ENCODE peak calls at places on chromosomes 3 and 15, in four cellular contexts. C, E, A and V are unnamed samples.

GRCh38 chr3:179410317-179410716 is 41.0 kb downstream of the GNB4 start:
- DNase-seq in C (no peak), E (no peak), A (no peak), V (peak)

GRCh38 chr15:51229907-51230328 is 108.5 kb downstream of the CYP19A1 start:
- DNase-seq in C (peak), E (no peak), A (peak), V (peak)

GRCh38 chr15:43776718-43777292 is at the start of gene ELL3:
- DNase-seq in C (peak), E (peak), A (peak), V (peak)

GRCh38 chr3:14439501-14440167 is 37.2 kb downstream of the SLC6A6 start:
- DNase-seq in C (no peak), E (peak), A (no peak), V (peak)

GRCh38 chr15:40787344-40787841 is 17.6 kb downstream of the C15orf62 start:
- DNase-seq in C (no peak), E (no peak), A (no peak), V (peak)

GRCh38 chr3:187403768-187404270 is 35.6 kb downstream of the RTP4 start:
- DNase-seq in C (peak), E (no peak), A (peak), V (peak)

GRCh38 chr3:53100818-53101466 is 29.3 kb downstream of the RFT1 start:
- DNase-seq in C (no peak), E (peak), A (no peak), V (no peak)

GRCh38 chr15:40282144-40282869 is 557 bp downstream of the ANKRD63 start:
- DNase-seq in C (peak), E (peak), A (peak), V (no peak)

GRCh38 chr3:149167898-149168297 is 38.5 kb downstream of the HPS3 start:
- DNase-seq in C (no peak), E (no peak), A (no peak), V (no peak)

GRCh38 chr15:67232591-67232990 is 21.9 kb downstream of the AAGAB start:
- DNase-seq in C (no peak), E (no peak), A (no peak), V (no peak)

GRCh38 chr15:65790692-65791334 is 1.3 kb downstream of the DENND4A start:
- DNase-seq in C (peak), E (no peak), A (no peak), V (peak)

GRCh38 chr3:48563382-48563918 is at the start of gene UCN2:
- DNase-seq in C (no peak), E (no peak), A (no peak), V (peak)

GRCh38 chr15:33968224-33968623 is at the start of gene CHRM5:
- DNase-seq in C (no peak), E (no peak), A (no peak), V (no peak)

GRCh38 chr3:106157411-106157810 is 288.6 kb upstream of the CBLB start:
- DNase-seq in C (no peak), E (no peak), A (no peak), V (no peak)

GRCh38 chr15:37907136-37907535 is 27.3 kb upstream of the TMCO5A start:
- DNase-seq in C (no peak), E (no peak), A (no peak), V (peak)

GRCh38 chr15:52670087-52670486 is 9.1 kb downstream of the ATOSA start:
- DNase-seq in C (no peak), E (no peak), A (no peak), V (no peak)

GRCh38 chr3:2362122-2362521 is 263.5 kb downstream of the CNTN4 start:
- DNase-seq in C (no peak), E (no peak), A (no peak), V (no peak)

GRCh38 chr15:58357529-58358476 is 74.0 kb upstream of the LIPC start:
- DNase-seq in C (no peak), E (peak), A (no peak), V (peak)

GRCh38 chr3:150314248-150315027 is 93.7 kb upstream of the TSC22D2 start:
- DNase-seq in C (no peak), E (no peak), A (no peak), V (no peak)

GRCh38 chr3:10552631-10552943 is 47.2 kb upstream of the ATP2B2 start:
- DNase-seq in C (no peak), E (no peak), A (no peak), V (no peak)

GRCh38 chr3:38004415-38005075 is 14.0 kb downstream of the VILL start:
- DNase-seq in C (peak), E (no peak), A (peak), V (peak)

GRCh38 chr3:45915518-45916231 is 27.6 kb upstream of the CXCR6 start:
- DNase-seq in C (peak), E (peak), A (no peak), V (peak)

GRCh38 chr15:51647128-51647562 is 24.6 kb upstream of the DMXL2 start:
- DNase-seq in C (no peak), E (peak), A (no peak), V (peak)

GRCh38 chr3:100947119-100947518 is 46.1 kb downstream of the ABI3BP start:
- DNase-seq in C (no peak), E (no peak), A (no peak), V (no peak)

GRCh38 chr15:40493089-40493840 is 22.5 kb downstream of the CHST14 start:
- DNase-seq in C (no peak), E (no peak), A (no peak), V (no peak)

GRCh38 chr3:134366928-134367352 is 7.3 kb downstream of the AMOTL2 start:
- DNase-seq in C (no peak), E (no peak), A (peak), V (no peak)

GRCh38 chr3:172150896-172151295 is 111.5 kb downstream of the FNDC3B start:
- DNase-seq in C (no peak), E (no peak), A (no peak), V (no peak)

GRCh38 chr3:46574263-46574662 is 8.2 kb upstream of the LRRC2 start:
- DNase-seq in C (no peak), E (no peak), A (peak), V (no peak)

GRCh38 chr3:71549948-71550347 is 33.6 kb downstream of the FOXP1 start:
- DNase-seq in C (no peak), E (no peak), A (no peak), V (peak)

GRCh38 chr3:42557849-42558248 is 23.9 kb downstream of the SEC22C start:
- DNase-seq in C (no peak), E (no peak), A (peak), V (no peak)

GRCh38 chr3:11661827-11662226 is 18.1 kb upstream of the VGLL4 start:
- DNase-seq in C (no peak), E (no peak), A (no peak), V (peak)

GRCh38 chr15:75203017-75203907 is 1.6 kb downstream of the C15orf39 start:
- DNase-seq in C (peak), E (no peak), A (no peak), V (peak)

GRCh38 chr3:139120336-139120971 is 75.8 kb upstream of the PRR23C start:
- DNase-seq in C (no peak), E (peak), A (no peak), V (peak)
- TF ChIP-seq MAFK in C (no peak), E (no peak), A (no peak), V (peak)

GRCh38 chr15:87582169-87582568 is 674.4 kb downstream of the NTRK3 start:
- DNase-seq in C (no peak), E (no peak), A (no peak), V (no peak)
- TF ChIP-seq BHLHE40 in C (no peak), E (no peak), A (no peak), V (no peak)

GRCh38 chr15:80242132-80242769 is 9.8 kb downstream of the CTXND1 start:
- DNase-seq in C (peak), E (peak), A (peak), V (peak)
- TF ChIP-seq MAFK in C (no peak), E (no peak), A (no peak), V (no peak)

DNA sequence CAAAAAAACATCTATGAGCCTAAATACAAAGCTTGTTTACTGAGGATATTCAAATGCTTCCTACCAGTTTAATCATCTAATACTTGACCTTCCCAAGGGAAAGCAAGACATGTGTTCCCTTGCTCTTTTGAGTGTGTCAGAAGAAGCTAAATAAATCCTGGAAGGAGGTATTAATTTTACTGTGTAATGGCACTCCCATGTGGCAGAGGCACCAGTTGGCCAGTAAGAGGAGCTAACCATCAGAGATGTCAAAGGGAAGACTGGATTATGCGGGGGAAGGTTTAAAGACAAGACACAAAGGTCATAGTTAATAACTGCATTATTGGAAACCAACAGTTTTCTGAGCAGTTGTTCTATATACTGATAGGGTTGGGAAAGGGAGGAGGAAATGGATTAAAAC is 125.1 kb downstream of the SUCLG2 start:
- DNase-seq in C (no peak), E (no peak), A (peak), V (no peak)
- TF ChIP-seq BHLHE40 in C (no peak), E (no peak), A (no peak), V (no peak)

DNA sequence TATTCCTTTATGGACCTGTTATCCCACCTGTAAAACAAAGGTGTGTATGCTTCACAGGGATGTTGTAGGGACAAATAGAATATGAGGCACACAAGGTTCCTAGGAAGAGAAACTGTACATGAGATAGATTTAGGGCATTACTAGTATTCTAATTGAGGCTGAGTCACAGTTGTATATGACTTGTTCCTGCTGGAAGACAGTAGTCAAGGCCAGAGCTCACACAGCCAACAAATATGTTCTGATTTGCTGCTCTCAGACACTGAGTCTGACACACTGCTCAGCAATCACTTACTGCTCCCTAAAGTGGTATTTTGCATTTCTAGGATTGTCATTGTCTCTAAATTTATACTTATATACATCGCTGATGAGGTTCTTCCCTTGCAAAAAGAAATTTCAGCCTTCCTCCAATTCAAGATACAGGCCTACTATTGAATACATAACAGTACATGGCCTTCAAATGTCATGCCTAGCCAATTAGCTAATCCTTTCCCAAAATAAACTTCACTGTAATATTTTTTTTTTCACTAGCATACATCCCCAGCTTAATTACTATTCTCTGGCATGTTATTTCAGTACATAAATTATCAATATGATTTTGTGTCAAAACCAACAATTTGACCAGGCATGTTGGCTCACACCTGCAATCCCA is 69.8 kb downstream of the TIGIT start:
- DNase-seq in C (no peak), E (no peak), A (no peak), V (peak)
- TF ChIP-seq MAFK in C (no peak), E (no peak), A (no peak), V (peak)

GRCh38 chr3:177554900-177555759 is 357.8 kb upstream of the TBL1XR1 start:
- DNase-seq in C (no peak), E (no peak), A (no peak), V (peak)
- TF ChIP-seq BHLHE40 in C (no peak), E (no peak), A (no peak), V (no peak)

DNA sequence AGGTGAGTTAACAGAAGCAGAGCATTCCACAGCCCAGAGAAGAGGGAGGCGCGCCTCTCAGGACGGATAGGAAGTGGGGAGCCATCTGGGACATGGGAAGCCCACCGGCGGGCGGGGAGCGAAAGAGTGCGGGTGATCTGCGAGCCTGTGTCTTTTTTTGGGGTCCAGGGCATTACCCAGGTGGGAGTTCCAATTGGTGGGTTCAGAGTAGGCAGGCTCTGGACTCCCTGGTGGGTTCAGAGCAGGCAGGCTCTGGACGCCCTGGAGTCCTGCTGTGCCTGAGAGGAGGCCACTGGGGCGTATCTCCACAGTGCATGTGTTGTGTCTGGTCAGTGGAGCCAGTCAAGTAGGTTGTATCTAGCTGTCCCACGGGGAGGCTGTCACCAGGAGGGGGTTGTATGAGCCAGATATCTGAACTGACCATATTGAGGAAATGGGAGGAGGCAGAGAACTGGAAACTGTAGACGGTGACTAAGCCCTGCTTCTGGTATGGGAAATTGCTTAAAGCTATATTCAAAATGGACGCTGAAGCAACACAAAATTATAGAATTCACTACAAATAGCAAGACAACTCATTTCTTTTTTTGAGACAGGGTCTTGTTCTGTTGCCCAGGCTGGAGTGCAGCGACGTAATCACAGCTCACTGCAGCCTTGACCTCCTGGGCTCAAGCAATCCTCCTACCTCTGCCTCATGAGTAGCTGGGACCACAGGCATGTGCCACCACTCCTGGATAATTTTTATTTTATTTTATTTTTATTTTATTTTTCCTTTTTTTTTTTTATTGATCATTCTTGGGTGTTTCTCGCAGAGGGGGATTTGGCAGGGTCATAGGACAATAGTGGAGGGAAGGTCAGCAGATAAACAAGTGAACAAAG is 34.5 kb upstream of the CHST2 start:
- DNase-seq in C (no peak), E (peak), A (no peak), V (peak)
- TF ChIP-seq MAFK in C (no peak), E (peak), A (no peak), V (no peak)